ENCODE peak calls at places on chromosomes 12 and 14, in five cellular contexts. Q is dorsolateral prefrontal cortex, E is heart left ventricle, F is aorta, B is left lung. J is an unnamed sample. For H3K27me3, the result is how much of the 10 kb centered on the place peaks cover.

GRCh38 chr14:77076118-77076631 is 21.9 kb upstream of the CIPC start:
- DNase-seq in Q (no peak), E (peak), F (peak), B (no peak), J (peak)

GRCh38 chr12:86712425-86712843 is 456.2 kb upstream of the MGAT4C start:
- DNase-seq in Q (no peak), E (no peak), F (no peak), B (no peak), J (no peak)

GRCh38 chr12:95805864-95806669 is 15.5 kb upstream of the NTN4 start:
- DNase-seq in Q (no peak), E (no peak), F (no peak), B (no peak), J (no peak)

GRCh38 chr12:8081228-8081920 is 700 bp upstream of the NECAP1 start:
- DNase-seq in Q (no peak), E (no peak), F (no peak), B (no peak), J (no peak)

GRCh38 chr14:55188686-55189295 is 2.6 kb downstream of the DLGAP5 start:
- DNase-seq in Q (no peak), E (no peak), F (no peak), B (no peak), J (no peak)

GRCh38 chr12:79441534-79441933 is 249.2 kb downstream of the PAWR start:
- DNase-seq in Q (no peak), E (no peak), F (no peak), B (no peak), J (no peak)

GRCh38 chr14:104080557-104081492 is 4.7 kb upstream of the ASPG start:
- DNase-seq in Q (no peak), E (no peak), F (no peak), B (no peak), J (no peak)

GRCh38 chr12:52253391-52254179 is 20.5 kb downstream of the KRT7 start:
- DNase-seq in Q (no peak), E (no peak), F (no peak), B (no peak), J (no peak)

GRCh38 chr12:123076604-123077297 is 74.1 kb downstream of the PITPNM2 start:
- DNase-seq in Q (no peak), E (no peak), F (no peak), B (peak), J (peak)

GRCh38 chr14:105490318-105490571 is 801 bp upstream of the TEDC1 start:
- DNase-seq in Q (no peak), E (peak), F (no peak), B (peak), J (no peak)

GRCh38 chr12:124640096-124640495 is 72.7 kb upstream of the NCOR2 start:
- DNase-seq in Q (no peak), E (no peak), F (no peak), B (no peak), J (no peak)

GRCh38 chr14:24630872-24631477 is 3.0 kb downstream of the GZMB start:
- DNase-seq in Q (no peak), E (no peak), F (no peak), B (no peak), J (no peak)

GRCh38 chr14:33465952-33466700 is 484.7 kb downstream of the EGLN3 start:
- DNase-seq in Q (no peak), E (no peak), F (no peak), B (no peak), J (no peak)

GRCh38 chr12:1619599-1619998 is 9.4 kb upstream of the WNT5B start:
- DNase-seq in Q (no peak), E (peak), F (peak), B (peak), J (peak)

GRCh38 chr14:104316723-104317499 is 178.5 kb downstream of the KIF26A start:
- DNase-seq in Q (no peak), E (no peak), F (no peak), B (peak), J (no peak)

GRCh38 chr12:105820407-105821140 is 318.2 kb downstream of the NUAK1 start:
- DNase-seq in Q (no peak), E (peak), F (peak), B (no peak), J (no peak)

GRCh38 chr12:95997911-95998510 is 1.9 kb upstream of the HAL start:
- DNase-seq in Q (no peak), E (no peak), F (no peak), B (no peak), J (no peak)

GRCh38 chr12:27344246-27344645 is 11.6 kb downstream of the BMAL2 start:
- DNase-seq in Q (no peak), E (no peak), F (no peak), B (no peak), J (no peak)

GRCh38 chr12:49762468-49762847 is 21.1 kb downstream of the TMBIM6 start:
- DNase-seq in Q (no peak), E (no peak), F (no peak), B (no peak), J (no peak)

GRCh38 chr12:22312336-22312735 is 22.2 kb downstream of the ST8SIA1 start:
- DNase-seq in Q (no peak), E (peak), F (peak), B (no peak), J (no peak)

GRCh38 chr12:53533476-53533875 is 26.2 kb upstream of the NPFF start:
- DNase-seq in Q (no peak), E (no peak), F (no peak), B (no peak), J (no peak)

GRCh38 chr12:96356831-96357230 is 43.4 kb downstream of the CDK17 start:
- DNase-seq in Q (no peak), E (no peak), F (no peak), B (no peak), J (no peak)

GRCh38 chr12:115229517-115229916 is 545.5 kb upstream of the TBX3 start:
- DNase-seq in Q (no peak), E (no peak), F (no peak), B (no peak), J (no peak)

GRCh38 chr12:54649825-54650224 is 1.7 kb upstream of the DCD start:
- DNase-seq in Q (no peak), E (no peak), F (no peak), B (no peak), J (no peak)

GRCh38 chr12:13390381-13390856 is 193.9 kb downstream of the EMP1 start:
- DNase-seq in Q (peak), E (peak), F (peak), B (peak), J (peak)

GRCh38 chr14:105817971-105818711 is 291.8 kb downstream of the TMEM121 start:
- DNase-seq in Q (no peak), E (no peak), F (no peak), B (no peak), J (no peak)

GRCh38 chr12:92759634-92760268 is 57.0 kb downstream of the PLEKHG7 start:
- DNase-seq in Q (no peak), E (no peak), F (no peak), B (no peak), J (no peak)

GRCh38 chr12:116855744-116856470 is 25.3 kb downstream of the HRK start:
- DNase-seq in Q (no peak), E (no peak), F (no peak), B (no peak), J (no peak)

GRCh38 chr14:74706101-74706500 is 6.8 kb downstream of the AREL1 start:
- DNase-seq in Q (no peak), E (no peak), F (no peak), B (no peak), J (no peak)

GRCh38 chr12:118238888-118239287 is 103.0 kb downstream of the PEBP1 start:
- DNase-seq in Q (no peak), E (no peak), F (no peak), B (no peak), J (no peak)

GRCh38 chr12:105672576-105672975 is 342.1 kb downstream of the C12orf75 start:
- DNase-seq in Q (no peak), E (peak), F (peak), B (peak), J (peak)

GRCh38 chr14:54564799-54565235 is 2.1 kb upstream of the SAMD4A start:
- DNase-seq in Q (no peak), E (no peak), F (no peak), B (no peak), J (no peak)

GRCh38 chr12:102965281-102966155 is 8.0 kb downstream of the ASCL1 start:
- DNase-seq in Q (peak), E (no peak), F (no peak), B (peak), J (no peak)

GRCh38 chr12:102963796-102964195 is 6.3 kb downstream of the ASCL1 start:
- DNase-seq in Q (no peak), E (no peak), F (no peak), B (no peak), J (no peak)

GRCh38 chr12:102966200-102966941 is 8.9 kb downstream of the ASCL1 start:
- DNase-seq in Q (no peak), E (no peak), F (no peak), B (no peak), J (no peak)

GRCh38 chr12:102962986-102963385 is 5.5 kb downstream of the ASCL1 start:
- DNase-seq in Q (no peak), E (no peak), F (no peak), B (no peak), J (no peak)

GRCh38 chr12:102964872-102965271 is 7.4 kb downstream of the ASCL1 start:
- DNase-seq in Q (no peak), E (no peak), F (no peak), B (peak), J (no peak)
- H3K27me3 ChIP-seq in Q (half or more), E (half or more), F (under half), B (half or more), J (half or more)

GRCh38 chr12:15650399-15651128 is 138.6 kb downstream of the EPS8 start:
- DNase-seq in Q (no peak), E (no peak), F (no peak), B (no peak), J (no peak)
- H3K27ac ChIP-seq in Q (no peak), E (no peak), F (no peak), B (no peak), J (no peak)

DNA sequence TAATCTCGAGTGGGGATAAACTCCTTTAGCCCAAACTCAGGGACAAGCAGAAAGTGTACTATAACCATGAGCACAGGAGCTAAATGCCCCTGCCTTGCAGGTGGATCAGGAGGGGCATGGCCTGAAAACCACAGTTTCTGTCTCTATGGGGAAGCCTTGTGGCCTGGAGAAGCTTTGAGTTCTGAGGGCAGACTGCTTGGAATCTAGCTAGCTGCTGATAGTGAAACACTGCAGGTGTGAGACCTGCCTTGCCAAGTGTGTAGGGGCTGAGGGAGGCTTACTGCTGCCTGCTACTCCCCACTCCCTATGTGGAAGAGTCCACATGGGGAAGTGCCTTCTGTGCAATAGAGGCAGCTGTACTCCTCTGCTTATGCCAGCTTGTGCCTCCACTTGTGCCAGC is 352.3 kb upstream of the OR4E1 start:
- DNase-seq in Q (no peak), E (no peak), F (no peak), B (no peak), J (no peak)
- H3K27me3 ChIP-seq in Q (under half), E (under half), F (under half), B (under half), J (under half)

GRCh38 chr12:7017870-7018349 is 366 bp downstream of the LPCAT3 start:
- DNase-seq in Q (no peak), E (no peak), F (no peak), B (no peak), J (no peak)
- H3K27ac ChIP-seq in Q (peak), E (peak), F (peak), B (peak), J (peak)

GRCh38 chr12:57479043-57479375 is 657 bp downstream of the ARHGAP9 start:
- DNase-seq in Q (no peak), E (no peak), F (no peak), B (no peak), J (no peak)
- H3K27me3 ChIP-seq in Q (under half), E (under half), F (under half), B (under half), J (under half)

J was measured in upper lobe of right lung.